ENCODE peak calls at places on chromosomes 12 and 14, in six cellular contexts. Z is brain microvascular endothelial cell, O is upper lobe of right lung, H is iPS DF 19.7, N is skeletal muscle cell, J is caudate nucleus. I is an unnamed sample.

GRCh38 chr14:68941820-68942219 is 37.3 kb downstream of the ACTN1 start:
- DNase-seq in Z (peak; percentile 97), O (no peak), H (peak; percentile 68), N (peak; percentile 72), J (peak; percentile 66), I (peak; percentile 91)

GRCh38 chr12:49895773-49896172 is 7.9 kb downstream of the FAIM2 start:
- DNase-seq in Z (no peak), O (no peak), H (no peak), N (no peak), J (no peak), I (no peak)

GRCh38 chr12:70271025-70271424 is 27.8 kb downstream of the CNOT2 start:
- DNase-seq in Z (no peak), O (no peak), H (no peak), N (no peak), J (no peak), I (no peak)

GRCh38 chr14:68967459-68967940 is 11.6 kb downstream of the ACTN1 start:
- DNase-seq in Z (peak; percentile 0), O (no peak), H (no peak), N (no peak), J (no peak), I (no peak)

GRCh38 chr14:106879241-106879640 is 1352.9 kb downstream of the TMEM121 start:
- DNase-seq in Z (no peak), O (peak; percentile 75), H (no peak), N (no peak), J (no peak), I (no peak)

GRCh38 chr12:55718020-55718419 is 2.2 kb upstream of the RDH5 start:
- DNase-seq in Z (no peak), O (no peak), H (peak; percentile 33), N (no peak), J (no peak), I (no peak)

GRCh38 chr12:22624573-22624907 is 431 bp upstream of the ETNK1 start:
- DNase-seq in Z (no peak), O (no peak), H (no peak), N (no peak), J (no peak), I (no peak)

GRCh38 chr12:627285-627684 is 36.0 kb downstream of the NINJ2 start:
- DNase-seq in Z (no peak), O (no peak), H (no peak), N (no peak), J (no peak), I (no peak)

GRCh38 chr14:30767624-30768023 is 106.7 kb upstream of the COCH start:
- DNase-seq in Z (no peak), O (no peak), H (no peak), N (no peak), J (no peak), I (no peak)

GRCh38 chr12:104699489-104700194 is 242.9 kb downstream of the CHST11 start:
- DNase-seq in Z (no peak), O (no peak), H (no peak), N (no peak), J (no peak), I (peak; percentile 22)

GRCh38 chr12:57340104-57340503 is 89.1 kb upstream of the STAC3 start:
- DNase-seq in Z (peak; percentile 79), O (no peak), H (no peak), N (peak; percentile 25), J (peak; percentile 36), I (peak; percentile 59)

GRCh38 chr12:19970116-19970515 is 398.2 kb upstream of the PDE3A start:
- DNase-seq in Z (peak; percentile 78), O (no peak), H (no peak), N (no peak), J (no peak), I (peak; percentile 45)

GRCh38 chr14:47246367-47246766 is 429.0 kb downstream of the MDGA2 start:
- DNase-seq in Z (no peak), O (no peak), H (no peak), N (no peak), J (no peak), I (peak; percentile 42)

GRCh38 chr12:57765003-57765697 is 1.7 kb downstream of the CYP27B1 start:
- DNase-seq in Z (no peak), O (peak; percentile 79), H (no peak), N (no peak), J (no peak), I (peak; percentile 53)

GRCh38 chr14:55005071-55005470 is 21.8 kb downstream of the WDHD1 start:
- DNase-seq in Z (peak; percentile 21), O (no peak), H (no peak), N (no peak), J (no peak), I (no peak)

GRCh38 chr12:111454311-111454710 is 48.6 kb downstream of the SH2B3 start:
- DNase-seq in Z (no peak), O (no peak), H (no peak), N (no peak), J (no peak), I (no peak)